ENCODE peak calls at places on chromosomes 6 and 20, in six cellular contexts. J is aorta, T is ovary, E is hepatocyte, Y is lower lobe of right lung, K is adrenal gland. P is an unnamed sample. For H3K36me3, the result is how much of the 10 kb centered on the place peaks cover.

GRCh38 chr6:42783876-42784738 is 2.3 kb downstream of the BICRAL start:
- DNase-seq in K (no peak), Y (no peak), E (no peak), T (no peak), J (no peak), P (no peak)

GRCh38 chr20:4122931-4123330 is 107.6 kb upstream of the RNF24 start:
- DNase-seq in E (no peak), T (no peak), J (no peak), K (no peak), Y (no peak), P (no peak)

GRCh38 chr6:134295953-134296553 is 21.9 kb downstream of the SGK1 start:
- DNase-seq in K (peak), Y (no peak), J (no peak), T (peak), E (peak), P (no peak)

GRCh38 chr20:9241232-9241692 is 172.4 kb downstream of the PLCB4 start:
- DNase-seq in K (no peak), E (no peak), J (no peak), Y (no peak), T (no peak), P (no peak)

GRCh38 chr6:13327691-13328075 is 654 bp downstream of the TBC1D7 start:
- DNase-seq in J (no peak), E (no peak), K (no peak), T (no peak), Y (no peak), P (peak)

GRCh38 chr6:14945461-14946210 is 300.2 kb upstream of the JARID2 start:
- DNase-seq in K (no peak), Y (no peak), J (no peak), E (no peak), T (no peak), P (no peak)

GRCh38 chr6:12012566-12013367 is 655 bp downstream of the HIVEP1 start:
- DNase-seq in K (peak), E (peak), T (peak), J (peak), Y (peak), P (peak)

GRCh38 chr20:991850-992249 is 10.3 kb downstream of the RSPO4 start:
- DNase-seq in Y (no peak), K (no peak), J (no peak), E (no peak), T (no peak), P (peak)

GRCh38 chr20:40908311-40908710 is 120.3 kb upstream of the TOP1 start:
- DNase-seq in J (no peak), K (no peak), E (no peak), T (no peak), Y (no peak), P (no peak)

GRCh38 chr6:162344935-162345599 is 382.5 kb downstream of the PRKN start:
- DNase-seq in Y (no peak), K (no peak), T (no peak), E (no peak), J (no peak), P (no peak)

GRCh38 chr6:126174697-126175096 is 165.2 kb upstream of the CENPW start:
- DNase-seq in J (no peak), T (no peak), Y (no peak), E (no peak), K (no peak), P (no peak)

GRCh38 chr6:132919476-132919875 is 105.1 kb downstream of the RPS12 start:
- DNase-seq in K (peak), Y (peak), J (peak), E (peak), T (peak), P (no peak)

GRCh38 chr6:110068592-110068967 is 90.5 kb downstream of the GPR6 start:
- DNase-seq in K (no peak), E (no peak), Y (no peak), T (no peak), J (no peak), P (no peak)

GRCh38 chr20:43824699-43825402 is 89.8 kb upstream of the TOX2 start:
- DNase-seq in Y (no peak), J (no peak), E (peak), K (no peak), T (no peak), P (peak)

GRCh38 chr20:20780127-20780822 is 67.8 kb upstream of the RALGAPA2 start:
- DNase-seq in J (peak), Y (peak), E (peak), T (peak), K (peak), P (peak)

GRCh38 chr20:38228436-38228835 is 32.1 kb downstream of the KIAA1755 start:
- DNase-seq in J (no peak), Y (no peak), K (no peak), E (no peak), T (no peak), P (peak)

GRCh38 chr6:18141805-18142590 is 12.9 kb downstream of the TPMT start:
- DNase-seq in J (no peak), E (no peak), Y (no peak), K (no peak), T (no peak), P (no peak)

GRCh38 chr6:119348308-119349040 is 1.1 kb downstream of the MAN1A1 start:
- DNase-seq in K (peak), T (peak), Y (peak), J (peak), E (peak), P (peak)

GRCh38 chr20:13857304-13857703 is 72.5 kb downstream of the NDUFAF5 start:
- DNase-seq in J (no peak), T (no peak), Y (no peak), K (peak), E (no peak), P (no peak)

DNA sequence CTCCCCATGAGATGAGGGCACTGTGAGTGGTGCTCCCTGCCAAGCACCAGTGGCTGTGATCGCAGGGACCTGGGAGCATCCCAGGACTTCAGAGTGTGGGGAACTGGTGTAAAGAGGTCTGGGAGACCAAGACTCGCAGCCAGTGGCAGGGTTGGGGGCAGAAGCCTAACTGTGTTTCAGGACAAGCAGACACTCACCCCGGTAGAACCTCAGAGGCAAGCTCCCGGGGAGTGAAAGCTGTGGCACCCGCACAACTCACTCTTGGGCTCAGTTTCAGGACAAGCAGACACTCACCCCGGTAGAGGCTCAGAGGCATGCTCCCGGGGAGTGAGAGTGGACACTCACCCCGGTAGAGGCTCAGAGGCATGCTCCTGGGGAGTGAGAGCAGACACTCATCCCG is 112.8 kb downstream of the ASXL1 start:
- DNase-seq in T (no peak), Y (no peak), E (no peak), K (no peak), J (no peak), P (no peak)
- H3K36me3 ChIP-seq in T (under half), Y (under half), E (under half), K (under half), J (under half), P (under half)

GRCh38 chr20:2108498-2108897 is 6.9 kb downstream of the STK35 start:
- DNase-seq in Y (no peak), K (no peak), E (no peak), T (no peak), J (no peak), P (no peak)
- H3K36me3 ChIP-seq in Y (under half), K (under half), E (under half), T (under half), J (under half), P (under half)

DNA sequence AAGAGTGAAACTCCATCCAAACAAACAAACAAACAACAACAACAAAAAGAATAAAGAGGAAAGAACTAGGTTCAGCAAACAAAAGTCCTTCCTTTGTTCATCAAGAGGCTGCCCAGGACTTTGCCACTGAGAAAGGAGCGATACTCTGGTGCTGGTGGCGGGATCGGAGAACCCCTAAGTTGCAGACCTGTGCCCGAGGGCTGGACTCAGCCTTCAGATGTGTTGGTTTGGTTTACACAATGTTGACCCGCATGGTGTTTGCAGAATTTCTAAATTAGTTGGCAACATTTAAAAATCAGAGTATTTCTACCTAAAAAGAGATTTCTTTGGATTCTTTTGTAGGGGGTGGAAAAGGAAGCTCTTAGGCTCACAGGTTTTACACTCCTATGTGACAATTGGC is 42.5 kb downstream of the TRAM2 start:
- DNase-seq in T (no peak), Y (no peak), K (no peak), E (no peak), J (no peak), P (no peak)
- H3K36me3 ChIP-seq in T (under half), Y (under half), K (under half), E (under half), J (under half), P (under half)

GRCh38 chr6:75114795-75115194 is 91.1 kb downstream of the COL12A1 start:
- DNase-seq in K (no peak), Y (no peak), T (no peak), J (no peak), E (no peak), P (no peak)
- H3K36me3 ChIP-seq in K (under half), Y (under half), T (under half), J (under half), E (under half), P (under half)

GRCh38 chr6:31645325-31645724 is 7.1 kb downstream of the BAG6 start:
- DNase-seq in E (no peak), T (no peak), J (no peak), K (no peak), Y (no peak), P (no peak)
- H3K36me3 ChIP-seq in E (under half), T (under half), J (under half), K (half or more), Y (half or more), P (half or more)

GRCh38 chr6:131910956-131911355 is 40.2 kb downstream of the CCN2 start:
- DNase-seq in E (no peak), Y (no peak), T (no peak), J (no peak), K (no peak), P (no peak)
- H3K36me3 ChIP-seq in E (under half), Y (under half), T (under half), J (under half), K (under half), P (under half)

GRCh38 chr6:148461247-148461646 is 118.6 kb downstream of the SASH1 start:
- DNase-seq in E (no peak), T (no peak), Y (no peak), K (no peak), J (no peak), P (no peak)
- H3K36me3 ChIP-seq in E (under half), T (under half), Y (under half), K (under half), J (under half), P (under half)

GRCh38 chr20:35629432-35630145 is 14.0 kb downstream of the SPAG4 start:
- DNase-seq in T (no peak), J (no peak), K (no peak), E (no peak), Y (no peak), P (no peak)
- H3K36me3 ChIP-seq in T (under half), J (under half), K (half or more), E (under half), Y (half or more), P (under half)